ENCODE peak calls at places on chromosomes 3 and 15, in seven cellular contexts. One of them, this sample, is unnamed. For H3K9me3, the result is how much of the 10 kb centered on the place peaks cover.

GRCh38 chr3:142853270-142854163 is 35.4 kb downstream of the PCOLCE2 start:
- DNase-seq in HCT116: peak
- DNase-seq in H9: no peak
- DNase-seq in DND-41: no peak
- DNase-seq in uterus: no peak
- DNase-seq in pancreas: peak
- DNase-seq in PC-3: peak
- DNase-seq in this sample: no peak

GRCh38 chr3:81395739-81396138 is 365.7 kb downstream of the GBE1 start:
- DNase-seq in pancreas: no peak
- DNase-seq in DND-41: no peak
- DNase-seq in H9: peak
- DNase-seq in PC-3: no peak
- DNase-seq in HCT116: no peak
- DNase-seq in uterus: no peak
- DNase-seq in this sample: no peak

GRCh38 chr3:56133423-56133822 is 334.8 kb downstream of the ERC2 start:
- DNase-seq in PC-3: peak
- DNase-seq in H9: no peak
- DNase-seq in HCT116: no peak
- DNase-seq in DND-41: no peak
- DNase-seq in pancreas: no peak
- DNase-seq in uterus: no peak
- DNase-seq in this sample: no peak

GRCh38 chr3:171788546-171789351 is 21.5 kb downstream of the PLD1 start:
- DNase-seq in H9: no peak
- DNase-seq in PC-3: peak
- DNase-seq in DND-41: no peak
- DNase-seq in pancreas: no peak
- DNase-seq in HCT116: no peak
- DNase-seq in uterus: no peak
- DNase-seq in this sample: no peak

GRCh38 chr3:183064475-183064874 is 34.8 kb downstream of the MCCC1 start:
- DNase-seq in H9: peak
- DNase-seq in HCT116: no peak
- DNase-seq in DND-41: no peak
- DNase-seq in uterus: no peak
- DNase-seq in PC-3: no peak
- DNase-seq in pancreas: no peak
- DNase-seq in this sample: no peak

GRCh38 chr3:175807175-175807574 is 948.0 kb downstream of the NAALADL2 start:
- DNase-seq in DND-41: no peak
- DNase-seq in pancreas: no peak
- DNase-seq in uterus: no peak
- DNase-seq in H9: no peak
- DNase-seq in HCT116: no peak
- DNase-seq in PC-3: no peak
- DNase-seq in this sample: no peak

GRCh38 chr15:53448215-53449001 is 311.1 kb downstream of the WDR72 start:
- DNase-seq in H9: no peak
- DNase-seq in PC-3: no peak
- DNase-seq in HCT116: no peak
- DNase-seq in DND-41: no peak
- DNase-seq in uterus: no peak
- DNase-seq in pancreas: peak
- DNase-seq in this sample: no peak

GRCh38 chr15:77430652-77431051 is 10.0 kb downstream of the HMG20A start:
- DNase-seq in pancreas: no peak
- DNase-seq in uterus: no peak
- DNase-seq in HCT116: no peak
- DNase-seq in DND-41: no peak
- DNase-seq in PC-3: no peak
- DNase-seq in H9: no peak
- DNase-seq in this sample: no peak

GRCh38 chr3:43884581-43884980 is 193.8 kb downstream of the ABHD5 start:
- DNase-seq in H9: no peak
- DNase-seq in PC-3: no peak
- DNase-seq in pancreas: no peak
- DNase-seq in uterus: no peak
- DNase-seq in DND-41: no peak
- DNase-seq in HCT116: no peak
- DNase-seq in this sample: no peak

GRCh38 chr3:165459924-165460540 is 263.8 kb upstream of the SLITRK3 start:
- DNase-seq in DND-41: no peak
- DNase-seq in pancreas: no peak
- DNase-seq in HCT116: no peak
- DNase-seq in PC-3: peak
- DNase-seq in uterus: no peak
- DNase-seq in H9: no peak
- DNase-seq in this sample: no peak

GRCh38 chr3:186117521-186118111 is 8.7 kb upstream of the ETV5 start:
- DNase-seq in H9: no peak
- DNase-seq in DND-41: no peak
- DNase-seq in HCT116: no peak
- DNase-seq in uterus: no peak
- DNase-seq in PC-3: no peak
- DNase-seq in pancreas: no peak
- DNase-seq in this sample: no peak

GRCh38 chr3:127339943-127340861 is 52.4 kb upstream of the PRR20G start:
- DNase-seq in DND-41: no peak
- DNase-seq in pancreas: no peak
- DNase-seq in HCT116: no peak
- DNase-seq in H9: no peak
- DNase-seq in PC-3: no peak
- DNase-seq in uterus: no peak
- DNase-seq in this sample: no peak

GRCh38 chr3:88661433-88661824 is 446.0 kb upstream of the EPHA3 start:
- DNase-seq in DND-41: no peak
- DNase-seq in HCT116: no peak
- DNase-seq in pancreas: no peak
- DNase-seq in uterus: no peak
- DNase-seq in H9: no peak
- DNase-seq in PC-3: no peak
- DNase-seq in this sample: no peak

GRCh38 chr3:133933097-133934024 is 37.7 kb upstream of the RAB6B start:
- DNase-seq in pancreas: no peak
- DNase-seq in DND-41: no peak
- DNase-seq in H9: peak
- DNase-seq in uterus: no peak
- DNase-seq in HCT116: no peak
- DNase-seq in PC-3: no peak
- DNase-seq in this sample: no peak

GRCh38 chr3:13165576-13165975 is 92.3 kb upstream of the IQSEC1 start:
- DNase-seq in PC-3: no peak
- DNase-seq in pancreas: no peak
- DNase-seq in H9: no peak
- DNase-seq in uterus: no peak
- DNase-seq in HCT116: no peak
- DNase-seq in DND-41: no peak
- DNase-seq in this sample: no peak

GRCh38 chr3:128424508-128425069 is 42.1 kb downstream of the DNAJB8 start:
- DNase-seq in HCT116: peak
- DNase-seq in DND-41: no peak
- DNase-seq in uterus: peak
- DNase-seq in H9: no peak
- DNase-seq in pancreas: no peak
- DNase-seq in PC-3: peak
- DNase-seq in this sample: no peak

GRCh38 chr3:61194892-61195538 is 56.2 kb downstream of the FHIT start:
- DNase-seq in pancreas: no peak
- DNase-seq in PC-3: no peak
- DNase-seq in DND-41: no peak
- DNase-seq in HCT116: no peak
- DNase-seq in uterus: no peak
- DNase-seq in H9: no peak
- DNase-seq in this sample: no peak

GRCh38 chr15:82297546-82297945 is 34.9 kb downstream of the SAXO2 start:
- DNase-seq in DND-41: no peak
- DNase-seq in HCT116: no peak
- DNase-seq in H9: no peak
- DNase-seq in uterus: no peak
- DNase-seq in PC-3: peak
- DNase-seq in pancreas: no peak
- DNase-seq in this sample: no peak

DNA sequence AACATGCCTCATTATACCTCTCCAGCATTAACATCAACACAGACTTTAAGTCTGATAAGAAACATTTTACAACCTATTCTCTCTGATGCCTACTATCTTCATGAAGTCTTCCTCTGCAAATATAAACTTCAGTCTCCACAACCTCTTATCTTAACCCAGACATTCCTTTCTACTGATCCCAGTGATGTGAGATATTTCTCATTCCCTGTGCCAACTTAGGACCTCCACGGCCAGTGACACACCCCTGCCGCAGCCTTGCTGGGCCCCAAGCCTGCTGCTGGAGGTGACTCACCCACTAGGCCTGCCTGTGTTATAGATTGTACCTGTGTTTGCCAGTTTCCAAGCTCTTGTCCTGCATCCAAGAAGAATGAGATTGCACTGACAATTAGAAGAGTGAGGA is 734.5 kb upstream of the CADM2 start:
- DNase-seq in DND-41: no peak
- DNase-seq in HCT116: no peak
- DNase-seq in pancreas: no peak
- DNase-seq in PC-3: no peak
- DNase-seq in H9: no peak
- DNase-seq in uterus: no peak
- DNase-seq in this sample: no peak
- H3K9me3 ChIP-seq in DND-41: under half
- H3K9me3 ChIP-seq in HCT116: under half
- H3K9me3 ChIP-seq in pancreas: under half
- H3K9me3 ChIP-seq in PC-3: under half
- H3K9me3 ChIP-seq in H9: under half
- H3K9me3 ChIP-seq in uterus: under half
- H3K9me3 ChIP-seq in this sample: under half

GRCh38 chr3:155741598-155741997 is 3.3 kb downstream of the PLCH1 start:
- DNase-seq in DND-41: no peak
- DNase-seq in HCT116: no peak
- DNase-seq in H9: no peak
- DNase-seq in uterus: no peak
- DNase-seq in pancreas: no peak
- DNase-seq in PC-3: no peak
- DNase-seq in this sample: no peak

GRCh38 chr3:155742339-155742980 is 2.4 kb downstream of the PLCH1 start:
- DNase-seq in H9: no peak
- DNase-seq in PC-3: no peak
- DNase-seq in DND-41: no peak
- DNase-seq in pancreas: no peak
- DNase-seq in uterus: no peak
- DNase-seq in HCT116: no peak
- DNase-seq in this sample: no peak

GRCh38 chr3:155744091-155744625 is 713 bp downstream of the PLCH1 start:
- DNase-seq in uterus: peak
- DNase-seq in DND-41: peak
- DNase-seq in HCT116: peak
- DNase-seq in PC-3: peak
- DNase-seq in pancreas: peak
- DNase-seq in H9: peak
- DNase-seq in this sample: peak

GRCh38 chr3:155744626-155745324 is at the start of gene PLCH1:
- DNase-seq in uterus: peak
- DNase-seq in HCT116: peak
- DNase-seq in DND-41: peak
- DNase-seq in H9: peak
- DNase-seq in pancreas: peak
- DNase-seq in PC-3: peak
- DNase-seq in this sample: peak

DNA sequence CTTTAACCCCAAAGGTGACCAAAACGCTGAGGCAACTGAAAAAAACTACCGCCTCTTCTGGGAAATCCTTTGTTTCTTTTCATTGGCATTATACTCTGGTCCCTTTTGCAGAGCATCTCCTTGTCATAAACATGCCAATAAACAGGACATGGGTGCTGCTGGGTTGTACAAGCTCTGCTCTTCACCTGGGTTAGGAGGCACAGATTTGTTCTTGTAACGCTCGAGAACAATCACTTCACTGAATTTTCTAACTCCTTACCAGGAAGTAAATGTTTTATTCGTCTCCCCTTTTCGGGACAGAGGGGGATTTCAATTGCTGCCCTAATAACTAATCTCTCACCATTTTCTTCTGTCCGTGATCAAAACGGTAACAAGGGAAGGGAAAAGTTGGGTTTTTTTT is 1.3 kb downstream of the PLCH1 start:
- DNase-seq in pancreas: no peak
- DNase-seq in DND-41: no peak
- DNase-seq in H9: no peak
- DNase-seq in PC-3: no peak
- DNase-seq in uterus: no peak
- DNase-seq in HCT116: no peak
- DNase-seq in this sample: no peak
- TF ChIP-seq CTCF in pancreas: no peak
- TF ChIP-seq CTCF in DND-41: no peak
- TF ChIP-seq CTCF in H9: no peak
- TF ChIP-seq CTCF in PC-3: no peak
- TF ChIP-seq CTCF in uterus: no peak
- TF ChIP-seq CTCF in HCT116: no peak
- TF ChIP-seq CTCF in this sample: no peak

DNA sequence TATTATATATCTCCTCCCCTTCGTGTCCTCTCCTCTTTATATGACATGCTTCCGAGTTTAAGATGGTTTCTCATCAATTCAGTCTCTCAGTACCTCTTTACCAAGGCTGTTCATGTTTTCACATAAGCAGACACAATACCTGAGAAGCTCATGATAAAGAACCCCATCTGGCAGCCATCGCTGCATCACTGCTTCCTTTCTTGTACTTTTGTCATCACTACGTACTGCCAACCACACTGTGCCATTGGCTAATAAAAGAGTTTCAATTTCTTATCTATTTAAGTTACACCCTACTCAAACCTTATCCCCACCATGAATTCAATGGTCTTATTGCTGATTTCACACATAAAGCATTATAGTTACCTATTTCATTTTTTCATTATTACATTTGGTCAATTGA is 484.7 kb upstream of the CNTN4 start:
- DNase-seq in PC-3: no peak
- DNase-seq in DND-41: no peak
- DNase-seq in uterus: no peak
- DNase-seq in pancreas: no peak
- DNase-seq in H9: no peak
- DNase-seq in HCT116: no peak
- DNase-seq in this sample: no peak
- H3K9me3 ChIP-seq in PC-3: under half
- H3K9me3 ChIP-seq in DND-41: under half
- H3K9me3 ChIP-seq in uterus: under half
- H3K9me3 ChIP-seq in pancreas: under half
- H3K9me3 ChIP-seq in H9: under half
- H3K9me3 ChIP-seq in HCT116: under half
- H3K9me3 ChIP-seq in this sample: under half

DNA sequence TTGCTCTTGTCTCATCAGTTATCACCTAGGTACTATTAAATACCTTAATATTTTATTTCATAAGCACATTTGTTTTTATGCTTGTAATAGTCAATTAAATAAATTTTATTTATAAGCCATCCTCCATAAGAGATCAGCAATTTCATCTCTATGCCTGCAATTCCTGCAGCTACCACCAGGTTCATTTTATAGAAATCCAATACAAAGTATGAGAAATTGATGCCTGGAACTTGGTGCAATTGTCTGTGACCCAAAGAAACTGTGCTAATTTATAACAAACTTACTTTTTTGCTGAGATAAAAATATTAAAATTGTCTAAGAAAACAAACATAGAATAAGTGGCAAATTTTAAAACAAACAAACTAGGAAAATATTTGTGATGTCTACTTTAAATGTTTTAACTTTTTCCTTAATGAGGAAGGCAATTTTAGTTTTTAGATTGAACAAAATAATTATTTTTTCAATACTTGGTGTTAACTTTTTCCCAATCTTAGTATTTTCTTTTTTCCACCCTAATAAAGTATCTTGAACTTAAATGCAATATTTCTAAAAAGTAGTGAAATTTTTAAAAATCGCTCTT is 1026.6 kb downstream of the ROBO1 start:
- DNase-seq in pancreas: no peak
- DNase-seq in uterus: no peak
- DNase-seq in H9: no peak
- DNase-seq in HCT116: no peak
- DNase-seq in DND-41: no peak
- DNase-seq in PC-3: peak
- DNase-seq in this sample: no peak
- TF ChIP-seq CTCF in pancreas: no peak
- TF ChIP-seq CTCF in uterus: no peak
- TF ChIP-seq CTCF in H9: peak
- TF ChIP-seq CTCF in HCT116: no peak
- TF ChIP-seq CTCF in DND-41: peak
- TF ChIP-seq CTCF in PC-3: peak
- TF ChIP-seq CTCF in this sample: peak